ENCODE peak calls at places on chromosomes 12 and 14, in eight cellular contexts. One of them, this sample, is unnamed.

GRCh38 chr12:90839340-90839739 is 115.6 kb downstream of the CCER1 start:
- DNase-seq in MV-4-11: no peak
- DNase-seq in fibroblast of the conjunctiva: no peak
- DNase-seq in CD4-positive, alpha-beta T cell: no peak
- DNase-seq in hypothalamus: no peak
- DNase-seq in effector CD4-positive, alpha-beta T cell: no peak
- DNase-seq in anterior cingulate cortex: no peak
- DNase-seq in activated CD8-positive, alpha-beta memory T cell treated with anti-CD3 and anti-CD28 coated beads for 24 hours: no peak
- DNase-seq in this sample: no peak

GRCh38 chr12:89947437-89948265 is 239.0 kb upstream of the ATP2B1 start:
- DNase-seq in MV-4-11: peak; percentile 23
- DNase-seq in fibroblast of the conjunctiva: peak; percentile 71
- DNase-seq in CD4-positive, alpha-beta T cell: no peak
- DNase-seq in hypothalamus: no peak
- DNase-seq in effector CD4-positive, alpha-beta T cell: no peak
- DNase-seq in anterior cingulate cortex: no peak
- DNase-seq in activated CD8-positive, alpha-beta memory T cell treated with anti-CD3 and anti-CD28 coated beads for 24 hours: no peak
- DNase-seq in this sample: no peak

GRCh38 chr12:29889737-29890136 is 106.0 kb upstream of the TMTC1 start:
- DNase-seq in MV-4-11: peak; percentile 53
- DNase-seq in fibroblast of the conjunctiva: peak; percentile 56
- DNase-seq in CD4-positive, alpha-beta T cell: no peak
- DNase-seq in hypothalamus: no peak
- DNase-seq in effector CD4-positive, alpha-beta T cell: no peak
- DNase-seq in anterior cingulate cortex: peak; percentile 1
- DNase-seq in activated CD8-positive, alpha-beta memory T cell treated with anti-CD3 and anti-CD28 coated beads for 24 hours: no peak
- DNase-seq in this sample: peak; percentile 91

GRCh38 chr12:29739279-29739991 is 44.3 kb downstream of the TMTC1 start:
- DNase-seq in MV-4-11: no peak
- DNase-seq in fibroblast of the conjunctiva: no peak
- DNase-seq in CD4-positive, alpha-beta T cell: no peak
- DNase-seq in hypothalamus: no peak
- DNase-seq in effector CD4-positive, alpha-beta T cell: no peak
- DNase-seq in anterior cingulate cortex: no peak
- DNase-seq in activated CD8-positive, alpha-beta memory T cell treated with anti-CD3 and anti-CD28 coated beads for 24 hours: no peak
- DNase-seq in this sample: no peak

GRCh38 chr14:105013150-105013787 is 7.6 kb downstream of the CDCA4 start:
- DNase-seq in MV-4-11: no peak
- DNase-seq in fibroblast of the conjunctiva: no peak
- DNase-seq in CD4-positive, alpha-beta T cell: no peak
- DNase-seq in hypothalamus: no peak
- DNase-seq in effector CD4-positive, alpha-beta T cell: no peak
- DNase-seq in anterior cingulate cortex: no peak
- DNase-seq in activated CD8-positive, alpha-beta memory T cell treated with anti-CD3 and anti-CD28 coated beads for 24 hours: no peak
- DNase-seq in this sample: no peak

GRCh38 chr12:120085920-120086319 is 30.6 kb downstream of the RAB35 start:
- DNase-seq in MV-4-11: no peak
- DNase-seq in fibroblast of the conjunctiva: no peak
- DNase-seq in CD4-positive, alpha-beta T cell: no peak
- DNase-seq in hypothalamus: no peak
- DNase-seq in effector CD4-positive, alpha-beta T cell: no peak
- DNase-seq in anterior cingulate cortex: no peak
- DNase-seq in activated CD8-positive, alpha-beta memory T cell treated with anti-CD3 and anti-CD28 coated beads for 24 hours: no peak
- DNase-seq in this sample: no peak

GRCh38 chr12:55720071-55720564 is at the start of gene RDH5:
- DNase-seq in MV-4-11: no peak
- DNase-seq in fibroblast of the conjunctiva: peak; percentile 93
- DNase-seq in CD4-positive, alpha-beta T cell: no peak
- DNase-seq in hypothalamus: no peak
- DNase-seq in effector CD4-positive, alpha-beta T cell: no peak
- DNase-seq in anterior cingulate cortex: peak; percentile 59
- DNase-seq in activated CD8-positive, alpha-beta memory T cell treated with anti-CD3 and anti-CD28 coated beads for 24 hours: no peak
- DNase-seq in this sample: peak; percentile 68

GRCh38 chr12:33795536-33795935 is 226.8 kb upstream of the ALG10 start:
- DNase-seq in MV-4-11: no peak
- DNase-seq in fibroblast of the conjunctiva: no peak
- DNase-seq in CD4-positive, alpha-beta T cell: no peak
- DNase-seq in hypothalamus: no peak
- DNase-seq in effector CD4-positive, alpha-beta T cell: no peak
- DNase-seq in anterior cingulate cortex: no peak
- DNase-seq in activated CD8-positive, alpha-beta memory T cell treated with anti-CD3 and anti-CD28 coated beads for 24 hours: no peak
- DNase-seq in this sample: no peak

GRCh38 chr14:74649673-74650072 is 37.6 kb upstream of the LTBP2 start:
- DNase-seq in MV-4-11: no peak
- DNase-seq in fibroblast of the conjunctiva: no peak
- DNase-seq in CD4-positive, alpha-beta T cell: no peak
- DNase-seq in hypothalamus: no peak
- DNase-seq in effector CD4-positive, alpha-beta T cell: no peak
- DNase-seq in anterior cingulate cortex: no peak
- DNase-seq in activated CD8-positive, alpha-beta memory T cell treated with anti-CD3 and anti-CD28 coated beads for 24 hours: no peak
- DNase-seq in this sample: no peak

GRCh38 chr12:54360717-54361456 is 3.4 kb downstream of the GPR84 start:
- DNase-seq in MV-4-11: peak; percentile 43
- DNase-seq in fibroblast of the conjunctiva: peak; percentile 68
- DNase-seq in CD4-positive, alpha-beta T cell: peak; percentile 51
- DNase-seq in hypothalamus: no peak
- DNase-seq in effector CD4-positive, alpha-beta T cell: peak; percentile 41
- DNase-seq in anterior cingulate cortex: peak; percentile 55
- DNase-seq in activated CD8-positive, alpha-beta memory T cell treated with anti-CD3 and anti-CD28 coated beads for 24 hours: peak; percentile 72
- DNase-seq in this sample: peak; percentile 92

GRCh38 chr14:90791481-90791880 is 24.7 kb downstream of the TTC7B start:
- DNase-seq in MV-4-11: no peak
- DNase-seq in fibroblast of the conjunctiva: no peak
- DNase-seq in CD4-positive, alpha-beta T cell: no peak
- DNase-seq in hypothalamus: no peak
- DNase-seq in effector CD4-positive, alpha-beta T cell: no peak
- DNase-seq in anterior cingulate cortex: no peak
- DNase-seq in activated CD8-positive, alpha-beta memory T cell treated with anti-CD3 and anti-CD28 coated beads for 24 hours: no peak
- DNase-seq in this sample: no peak

GRCh38 chr12:94458882-94459772 is 540 bp downstream of the CEP83 start:
- DNase-seq in MV-4-11: peak; percentile 60
- DNase-seq in fibroblast of the conjunctiva: no peak
- DNase-seq in CD4-positive, alpha-beta T cell: no peak
- DNase-seq in hypothalamus: peak; percentile 59
- DNase-seq in effector CD4-positive, alpha-beta T cell: no peak
- DNase-seq in anterior cingulate cortex: no peak
- DNase-seq in activated CD8-positive, alpha-beta memory T cell treated with anti-CD3 and anti-CD28 coated beads for 24 hours: no peak
- DNase-seq in this sample: no peak

GRCh38 chr14:58663494-58664111 is 25.8 kb downstream of the DACT1 start:
- DNase-seq in MV-4-11: no peak
- DNase-seq in fibroblast of the conjunctiva: no peak
- DNase-seq in CD4-positive, alpha-beta T cell: no peak
- DNase-seq in hypothalamus: no peak
- DNase-seq in effector CD4-positive, alpha-beta T cell: no peak
- DNase-seq in anterior cingulate cortex: no peak
- DNase-seq in activated CD8-positive, alpha-beta memory T cell treated with anti-CD3 and anti-CD28 coated beads for 24 hours: no peak
- DNase-seq in this sample: no peak

GRCh38 chr12:93767524-93767863 is 90.3 kb downstream of the CRADD start:
- DNase-seq in MV-4-11: peak; percentile 64
- DNase-seq in fibroblast of the conjunctiva: no peak
- DNase-seq in CD4-positive, alpha-beta T cell: no peak
- DNase-seq in hypothalamus: no peak
- DNase-seq in effector CD4-positive, alpha-beta T cell: no peak
- DNase-seq in anterior cingulate cortex: no peak
- DNase-seq in activated CD8-positive, alpha-beta memory T cell treated with anti-CD3 and anti-CD28 coated beads for 24 hours: no peak
- DNase-seq in this sample: no peak

GRCh38 chr12:82746668-82747067 is 60.0 kb downstream of the TMTC2 start:
- DNase-seq in MV-4-11: no peak
- DNase-seq in fibroblast of the conjunctiva: no peak
- DNase-seq in CD4-positive, alpha-beta T cell: no peak
- DNase-seq in hypothalamus: no peak
- DNase-seq in effector CD4-positive, alpha-beta T cell: no peak
- DNase-seq in anterior cingulate cortex: no peak
- DNase-seq in activated CD8-positive, alpha-beta memory T cell treated with anti-CD3 and anti-CD28 coated beads for 24 hours: no peak
- DNase-seq in this sample: no peak

GRCh38 chr14:100117647-100118376 is 41.6 kb downstream of the DEGS2 start:
- DNase-seq in MV-4-11: peak; percentile 62
- DNase-seq in fibroblast of the conjunctiva: no peak
- DNase-seq in CD4-positive, alpha-beta T cell: no peak
- DNase-seq in hypothalamus: no peak
- DNase-seq in effector CD4-positive, alpha-beta T cell: no peak
- DNase-seq in anterior cingulate cortex: no peak
- DNase-seq in activated CD8-positive, alpha-beta memory T cell treated with anti-CD3 and anti-CD28 coated beads for 24 hours: no peak
- DNase-seq in this sample: no peak

GRCh38 chr14:102532204-102532658 is 22.7 kb upstream of the ANKRD9 start:
- DNase-seq in MV-4-11: no peak
- DNase-seq in fibroblast of the conjunctiva: no peak
- DNase-seq in CD4-positive, alpha-beta T cell: no peak
- DNase-seq in hypothalamus: no peak
- DNase-seq in effector CD4-positive, alpha-beta T cell: no peak
- DNase-seq in anterior cingulate cortex: no peak
- DNase-seq in activated CD8-positive, alpha-beta memory T cell treated with anti-CD3 and anti-CD28 coated beads for 24 hours: no peak
- DNase-seq in this sample: no peak

GRCh38 chr12:24356189-24356708 is 406.8 kb upstream of the SOX5 start:
- DNase-seq in MV-4-11: no peak
- DNase-seq in fibroblast of the conjunctiva: no peak
- DNase-seq in CD4-positive, alpha-beta T cell: no peak
- DNase-seq in hypothalamus: no peak
- DNase-seq in effector CD4-positive, alpha-beta T cell: no peak
- DNase-seq in anterior cingulate cortex: no peak
- DNase-seq in activated CD8-positive, alpha-beta memory T cell treated with anti-CD3 and anti-CD28 coated beads for 24 hours: no peak
- DNase-seq in this sample: no peak

GRCh38 chr12:100058482-100059029 is 73.8 kb upstream of the ANKS1B start:
- DNase-seq in MV-4-11: no peak
- DNase-seq in fibroblast of the conjunctiva: peak; percentile 78
- DNase-seq in CD4-positive, alpha-beta T cell: no peak
- DNase-seq in hypothalamus: no peak
- DNase-seq in effector CD4-positive, alpha-beta T cell: no peak
- DNase-seq in anterior cingulate cortex: no peak
- DNase-seq in activated CD8-positive, alpha-beta memory T cell treated with anti-CD3 and anti-CD28 coated beads for 24 hours: no peak
- DNase-seq in this sample: no peak

GRCh38 chr14:23469127-23469905 is at the start of gene NGDN:
- DNase-seq in MV-4-11: peak; percentile 100
- DNase-seq in fibroblast of the conjunctiva: peak; percentile 100
- DNase-seq in CD4-positive, alpha-beta T cell: peak; percentile 85
- DNase-seq in hypothalamus: peak; percentile 82
- DNase-seq in effector CD4-positive, alpha-beta T cell: peak; percentile 89
- DNase-seq in anterior cingulate cortex: peak; percentile 99
- DNase-seq in activated CD8-positive, alpha-beta memory T cell treated with anti-CD3 and anti-CD28 coated beads for 24 hours: peak; percentile 96
- DNase-seq in this sample: peak; percentile 98

GRCh38 chr12:54201001-54201794 is 12.4 kb upstream of the SMUG1 start:
- DNase-seq in MV-4-11: peak; percentile 42
- DNase-seq in fibroblast of the conjunctiva: peak; percentile 49
- DNase-seq in CD4-positive, alpha-beta T cell: peak; percentile 57
- DNase-seq in hypothalamus: no peak
- DNase-seq in effector CD4-positive, alpha-beta T cell: peak; percentile 52
- DNase-seq in anterior cingulate cortex: peak; percentile 22
- DNase-seq in activated CD8-positive, alpha-beta memory T cell treated with anti-CD3 and anti-CD28 coated beads for 24 hours: peak; percentile 83
- DNase-seq in this sample: peak; percentile 74

GRCh38 chr12:116691205-116691604 is 46.7 kb downstream of the SPRING1 start:
- DNase-seq in MV-4-11: no peak
- DNase-seq in fibroblast of the conjunctiva: no peak
- DNase-seq in CD4-positive, alpha-beta T cell: no peak
- DNase-seq in hypothalamus: no peak
- DNase-seq in effector CD4-positive, alpha-beta T cell: no peak
- DNase-seq in anterior cingulate cortex: no peak
- DNase-seq in activated CD8-positive, alpha-beta memory T cell treated with anti-CD3 and anti-CD28 coated beads for 24 hours: no peak
- DNase-seq in this sample: no peak

GRCh38 chr12:67726868-67727267 is 78.3 kb downstream of the DYRK2 start:
- DNase-seq in MV-4-11: no peak
- DNase-seq in fibroblast of the conjunctiva: no peak
- DNase-seq in CD4-positive, alpha-beta T cell: no peak
- DNase-seq in hypothalamus: no peak
- DNase-seq in effector CD4-positive, alpha-beta T cell: no peak
- DNase-seq in anterior cingulate cortex: no peak
- DNase-seq in activated CD8-positive, alpha-beta memory T cell treated with anti-CD3 and anti-CD28 coated beads for 24 hours: no peak
- DNase-seq in this sample: no peak

GRCh38 chr12:75783093-75783877 is 248.3 kb downstream of the PHLDA1 start:
- DNase-seq in MV-4-11: no peak
- DNase-seq in fibroblast of the conjunctiva: no peak
- DNase-seq in CD4-positive, alpha-beta T cell: no peak
- DNase-seq in hypothalamus: no peak
- DNase-seq in effector CD4-positive, alpha-beta T cell: no peak
- DNase-seq in anterior cingulate cortex: no peak
- DNase-seq in activated CD8-positive, alpha-beta memory T cell treated with anti-CD3 and anti-CD28 coated beads for 24 hours: no peak
- DNase-seq in this sample: peak; percentile 15

GRCh38 chr12:130576286-130576933 is 139.7 kb downstream of the RIMBP2 start:
- DNase-seq in MV-4-11: no peak
- DNase-seq in fibroblast of the conjunctiva: no peak
- DNase-seq in CD4-positive, alpha-beta T cell: no peak
- DNase-seq in hypothalamus: no peak
- DNase-seq in effector CD4-positive, alpha-beta T cell: no peak
- DNase-seq in anterior cingulate cortex: peak; percentile 11
- DNase-seq in activated CD8-positive, alpha-beta memory T cell treated with anti-CD3 and anti-CD28 coated beads for 24 hours: no peak
- DNase-seq in this sample: no peak

GRCh38 chr12:12913626-12914388 is 22.4 kb downstream of the GPRC5A start:
- DNase-seq in MV-4-11: no peak
- DNase-seq in fibroblast of the conjunctiva: no peak
- DNase-seq in CD4-positive, alpha-beta T cell: no peak
- DNase-seq in hypothalamus: no peak
- DNase-seq in effector CD4-positive, alpha-beta T cell: no peak
- DNase-seq in anterior cingulate cortex: no peak
- DNase-seq in activated CD8-positive, alpha-beta memory T cell treated with anti-CD3 and anti-CD28 coated beads for 24 hours: no peak
- DNase-seq in this sample: no peak

GRCh38 chr12:77032406-77032805 is 33.0 kb downstream of the E2F7 start:
- DNase-seq in MV-4-11: peak; percentile 4
- DNase-seq in fibroblast of the conjunctiva: no peak
- DNase-seq in CD4-positive, alpha-beta T cell: no peak
- DNase-seq in hypothalamus: no peak
- DNase-seq in effector CD4-positive, alpha-beta T cell: no peak
- DNase-seq in anterior cingulate cortex: no peak
- DNase-seq in activated CD8-positive, alpha-beta memory T cell treated with anti-CD3 and anti-CD28 coated beads for 24 hours: no peak
- DNase-seq in this sample: no peak

GRCh38 chr14:96102071-96102856 is 63.1 kb downstream of the C14orf132 start:
- DNase-seq in MV-4-11: no peak
- DNase-seq in fibroblast of the conjunctiva: no peak
- DNase-seq in CD4-positive, alpha-beta T cell: no peak
- DNase-seq in hypothalamus: no peak
- DNase-seq in effector CD4-positive, alpha-beta T cell: no peak
- DNase-seq in anterior cingulate cortex: no peak
- DNase-seq in activated CD8-positive, alpha-beta memory T cell treated with anti-CD3 and anti-CD28 coated beads for 24 hours: no peak
- DNase-seq in this sample: no peak

GRCh38 chr12:116880213-116880816 is 926 bp downstream of the HRK start:
- DNase-seq in MV-4-11: no peak
- DNase-seq in fibroblast of the conjunctiva: no peak
- DNase-seq in CD4-positive, alpha-beta T cell: no peak
- DNase-seq in hypothalamus: no peak
- DNase-seq in effector CD4-positive, alpha-beta T cell: no peak
- DNase-seq in anterior cingulate cortex: no peak
- DNase-seq in activated CD8-positive, alpha-beta memory T cell treated with anti-CD3 and anti-CD28 coated beads for 24 hours: peak; percentile 58
- DNase-seq in this sample: no peak

GRCh38 chr14:99524804-99525698 is 43.8 kb downstream of the CCNK start:
- DNase-seq in MV-4-11: no peak
- DNase-seq in fibroblast of the conjunctiva: no peak
- DNase-seq in CD4-positive, alpha-beta T cell: peak; percentile 20
- DNase-seq in hypothalamus: no peak
- DNase-seq in effector CD4-positive, alpha-beta T cell: no peak
- DNase-seq in anterior cingulate cortex: no peak
- DNase-seq in activated CD8-positive, alpha-beta memory T cell treated with anti-CD3 and anti-CD28 coated beads for 24 hours: no peak
- DNase-seq in this sample: no peak

GRCh38 chr12:45575823-45576448 is 153.6 kb upstream of the ARID2 start:
- DNase-seq in MV-4-11: peak; percentile 91
- DNase-seq in fibroblast of the conjunctiva: no peak
- DNase-seq in CD4-positive, alpha-beta T cell: no peak
- DNase-seq in hypothalamus: no peak
- DNase-seq in effector CD4-positive, alpha-beta T cell: no peak
- DNase-seq in anterior cingulate cortex: no peak
- DNase-seq in activated CD8-positive, alpha-beta memory T cell treated with anti-CD3 and anti-CD28 coated beads for 24 hours: no peak
- DNase-seq in this sample: no peak

GRCh38 chr12:101051151-101051550 is 158.9 kb downstream of the SLC5A8 start:
- DNase-seq in MV-4-11: no peak
- DNase-seq in fibroblast of the conjunctiva: no peak
- DNase-seq in CD4-positive, alpha-beta T cell: no peak
- DNase-seq in hypothalamus: no peak
- DNase-seq in effector CD4-positive, alpha-beta T cell: no peak
- DNase-seq in anterior cingulate cortex: no peak
- DNase-seq in activated CD8-positive, alpha-beta memory T cell treated with anti-CD3 and anti-CD28 coated beads for 24 hours: no peak
- DNase-seq in this sample: no peak

GRCh38 chr12:103654816-103655215 is 67.7 kb downstream of the STAB2 start:
- DNase-seq in MV-4-11: no peak
- DNase-seq in fibroblast of the conjunctiva: no peak
- DNase-seq in CD4-positive, alpha-beta T cell: no peak
- DNase-seq in hypothalamus: no peak
- DNase-seq in effector CD4-positive, alpha-beta T cell: no peak
- DNase-seq in anterior cingulate cortex: no peak
- DNase-seq in activated CD8-positive, alpha-beta memory T cell treated with anti-CD3 and anti-CD28 coated beads for 24 hours: no peak
- DNase-seq in this sample: no peak

GRCh38 chr14:61417141-61417540 is 95.8 kb downstream of the PRKCH start:
- DNase-seq in MV-4-11: no peak
- DNase-seq in fibroblast of the conjunctiva: no peak
- DNase-seq in CD4-positive, alpha-beta T cell: no peak
- DNase-seq in hypothalamus: no peak
- DNase-seq in effector CD4-positive, alpha-beta T cell: no peak
- DNase-seq in anterior cingulate cortex: no peak
- DNase-seq in activated CD8-positive, alpha-beta memory T cell treated with anti-CD3 and anti-CD28 coated beads for 24 hours: no peak
- DNase-seq in this sample: no peak